ENCODE peak calls at places on chromosomes 13 and 19, in nine cellular contexts. Z is cardiac muscle cell, C is GM13977, I is ovary, E is MCF 10A, V is fibroblast of lung, Y is fibroblast of pulmonary artery, S is colonic mucosa, Q is fibroblast of the aortic adventitia. W is an unnamed sample.

GRCh38 chr19:3359850-3360493 is 6.4 kb upstream of the NFIC start:
- DNase-seq in Z (peak), C (peak), I (no peak), E (no peak), V (no peak), Y (no peak), S (no peak), Q (no peak), W (no peak)

GRCh38 chr19:40280608-40281221 is 4.4 kb downstream of the AKT2 start:
- DNase-seq in Z (no peak), C (no peak), I (no peak), E (no peak), V (no peak), Y (no peak), S (peak), Q (no peak), W (no peak)

GRCh38 chr13:32650705-32651311 is 64.6 kb downstream of the PDS5B start:
- DNase-seq in Z (peak), C (peak), I (no peak), E (peak), V (peak), Y (peak), S (peak), Q (peak), W (peak)

GRCh38 chr19:46015080-46015960 is 7.5 kb downstream of the PGLYRP1 start:
- DNase-seq in Z (peak), C (peak), I (peak), E (peak), V (peak), Y (peak), S (peak), Q (no peak), W (no peak)

GRCh38 chr19:28493881-28494280 is 719.1 kb downstream of the UQCRFS1 start:
- DNase-seq in Z (no peak), C (no peak), I (no peak), E (no peak), V (no peak), Y (no peak), S (no peak), Q (no peak), W (no peak)

GRCh38 chr13:112575680-112576079 is 12.3 kb downstream of the TUBGCP3 start:
- DNase-seq in Z (no peak), C (no peak), I (no peak), E (no peak), V (peak), Y (peak), S (no peak), Q (peak), W (peak)

GRCh38 chr19:45972944-45973525 is 630 bp downstream of the NOVA2 start:
- DNase-seq in Z (no peak), C (no peak), I (no peak), E (no peak), V (no peak), Y (no peak), S (no peak), Q (no peak), W (no peak)

GRCh38 chr19:16320987-16321386 is 3.6 kb upstream of the KLF2 start:
- DNase-seq in Z (no peak), C (no peak), I (no peak), E (no peak), V (no peak), Y (no peak), S (no peak), Q (no peak), W (no peak)

GRCh38 chr19:38304866-38305429 is 897 bp downstream of the C19orf33 start:
- DNase-seq in Z (peak), C (no peak), I (no peak), E (peak), V (no peak), Y (no peak), S (peak), Q (no peak), W (no peak)

GRCh38 chr19:367561-367960 is 23.0 kb upstream of the MIER2 start:
- DNase-seq in Z (no peak), C (no peak), I (no peak), E (no peak), V (no peak), Y (no peak), S (no peak), Q (no peak), W (no peak)

GRCh38 chr19:37074819-37075362 is 3.3 kb upstream of the ZNF420 start:
- DNase-seq in Z (no peak), C (no peak), I (no peak), E (no peak), V (no peak), Y (no peak), S (no peak), Q (peak), W (no peak)

GRCh38 chr13:78786399-78786879 is 127.5 kb upstream of the OBI1 start:
- DNase-seq in Z (no peak), C (no peak), I (no peak), E (no peak), V (no peak), Y (no peak), S (no peak), Q (no peak), W (no peak)

GRCh38 chr13:75763511-75763910 is 127.4 kb downstream of the LMO7 start:
- DNase-seq in Z (no peak), C (no peak), I (no peak), E (no peak), V (no peak), Y (no peak), S (no peak), Q (no peak), W (no peak)

GRCh38 chr19:2867025-2867991 is at the start of gene ZNF556:
- DNase-seq in Z (no peak), C (peak), I (peak), E (no peak), V (no peak), Y (no peak), S (no peak), Q (no peak), W (no peak)

GRCh38 chr19:48473161-48473966 is 4.2 kb downstream of the CYTH2 start:
- DNase-seq in Z (no peak), C (no peak), I (no peak), E (no peak), V (no peak), Y (no peak), S (no peak), Q (no peak), W (no peak)

GRCh38 chr13:32881074-32881791 is 135.0 kb upstream of the KL start:
- DNase-seq in Z (no peak), C (no peak), I (no peak), E (peak), V (peak), Y (peak), S (no peak), Q (peak), W (no peak)

GRCh38 chr13:19726611-19727010 is 56.1 kb downstream of the PSPC1 start:
- DNase-seq in Z (no peak), C (no peak), I (no peak), E (no peak), V (no peak), Y (peak), S (no peak), Q (peak), W (no peak)

GRCh38 chr13:112894423-112894672 is 74.7 kb upstream of the MCF2L start:
- DNase-seq in Z (no peak), C (no peak), I (no peak), E (no peak), V (no peak), Y (no peak), S (no peak), Q (no peak), W (no peak)

GRCh38 chr19:18274303-18274775 is at the start of gene IQCN:
- DNase-seq in Z (no peak), C (no peak), I (peak), E (peak), V (peak), Y (peak), S (peak), Q (peak), W (no peak)

GRCh38 chr19:47093841-47094240 is 19.7 kb downstream of the ZC3H4 start:
- DNase-seq in Z (peak), C (peak), I (no peak), E (no peak), V (no peak), Y (no peak), S (no peak), Q (no peak), W (no peak)

GRCh38 chr13:101785858-101786257 is 333.4 kb downstream of the ITGBL1 start:
- DNase-seq in Z (peak), C (no peak), I (no peak), E (peak), V (peak), Y (peak), S (no peak), Q (no peak), W (peak)

GRCh38 chr19:18743281-18743825 is 47.8 kb downstream of the COMP start:
- DNase-seq in Z (peak), C (no peak), I (peak), E (no peak), V (peak), Y (peak), S (peak), Q (peak), W (no peak)

GRCh38 chr13:47708386-47708785 is 292.7 kb downstream of the SUCLA2 start:
- DNase-seq in Z (no peak), C (no peak), I (no peak), E (peak), V (peak), Y (peak), S (no peak), Q (peak), W (no peak)

GRCh38 chr19:35704218-35704617 is at the start of gene ZBTB32:
- DNase-seq in Z (peak), C (peak), I (no peak), E (no peak), V (peak), Y (peak), S (peak), Q (peak), W (no peak)

GRCh38 chr19:47035127-47035494 is 13.3 kb downstream of the TMEM160 start:
- DNase-seq in Z (no peak), C (no peak), I (no peak), E (no peak), V (no peak), Y (no peak), S (peak), Q (no peak), W (no peak)

GRCh38 chr13:72346716-72347115 is 380.7 kb downstream of the MZT1 start:
- DNase-seq in Z (no peak), C (no peak), I (no peak), E (no peak), V (no peak), Y (no peak), S (no peak), Q (no peak), W (no peak)

GRCh38 chr13:72342364-72342763 is 385.1 kb downstream of the MZT1 start:
- DNase-seq in Z (no peak), C (no peak), I (no peak), E (no peak), V (no peak), Y (no peak), S (no peak), Q (no peak), W (no peak)

GRCh38 chr13:72341904-72342303 is 385.5 kb downstream of the MZT1 start:
- DNase-seq in Z (no peak), C (no peak), I (no peak), E (peak), V (no peak), Y (no peak), S (no peak), Q (no peak), W (no peak)
- TF ChIP-seq CTCF in Z (no peak), C (peak), I (no peak), E (no peak), V (no peak), Y (no peak), S (no peak), Q (no peak), W (no peak)

GRCh38 chr13:22175815-22176214 is 504.9 kb downstream of the FGF9 start:
- DNase-seq in Z (no peak), C (no peak), I (no peak), E (no peak), V (no peak), Y (no peak), S (no peak), Q (no peak), W (no peak)
- TF ChIP-seq CTCF in Z (no peak), C (no peak), I (no peak), E (no peak), V (no peak), Y (no peak), S (no peak), Q (no peak), W (no peak)

GRCh38 chr19:12141405-12141736 is 1.2 kb upstream of the ZNF20 start:
- DNase-seq in Z (no peak), C (no peak), I (no peak), E (no peak), V (no peak), Y (no peak), S (no peak), Q (no peak), W (no peak)
- TF ChIP-seq CTCF in Z (no peak), C (no peak), I (no peak), E (no peak), V (no peak), Y (no peak), S (no peak), Q (no peak), W (no peak)

GRCh38 chr13:107680115-107680514 is 535.2 kb downstream of the LIG4 start:
- DNase-seq in Z (no peak), C (no peak), I (no peak), E (peak), V (peak), Y (no peak), S (no peak), Q (no peak), W (no peak)
- TF ChIP-seq CTCF in Z (no peak), C (no peak), I (no peak), E (no peak), V (no peak), Y (no peak), S (no peak), Q (no peak), W (no peak)

GRCh38 chr13:97072297-97072696 is 78.0 kb upstream of the OXGR1 start:
- DNase-seq in Z (no peak), C (no peak), I (no peak), E (no peak), V (no peak), Y (no peak), S (no peak), Q (no peak), W (no peak)

GRCh38 chr13:97068146-97068545 is 73.9 kb upstream of the OXGR1 start:
- DNase-seq in Z (no peak), C (no peak), I (no peak), E (no peak), V (peak), Y (no peak), S (no peak), Q (no peak), W (no peak)

GRCh38 chr13:97068964-97069815 is 74.9 kb upstream of the OXGR1 start:
- DNase-seq in Z (no peak), C (no peak), I (no peak), E (no peak), V (no peak), Y (no peak), S (no peak), Q (no peak), W (no peak)

GRCh38 chr13:97067342-97067895 is 73.1 kb upstream of the OXGR1 start:
- DNase-seq in Z (no peak), C (no peak), I (no peak), E (no peak), V (peak), Y (peak), S (no peak), Q (no peak), W (no peak)
- TF ChIP-seq CTCF in Z (peak), C (no peak), I (no peak), E (no peak), V (no peak), Y (peak), S (no peak), Q (peak), W (no peak)

DNA sequence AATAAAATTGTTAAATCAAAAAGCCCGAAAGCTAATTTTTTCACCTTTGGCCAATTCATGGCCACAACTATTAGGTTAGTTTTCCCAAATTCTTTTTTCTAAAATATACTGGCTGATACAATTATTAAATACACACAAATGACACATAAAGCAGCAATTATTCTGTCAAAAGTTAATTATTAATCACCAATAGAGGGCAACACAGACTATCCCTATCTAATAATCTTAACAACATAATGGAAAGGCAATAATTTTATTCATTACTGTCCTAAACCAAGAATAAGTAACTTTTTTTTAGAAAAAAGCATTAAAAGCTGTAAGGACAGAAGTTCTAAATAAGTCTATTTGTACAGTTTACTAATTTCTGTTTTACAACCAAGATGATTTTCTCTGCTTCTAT is 51.7 kb downstream of the KATNAL1 start:
- DNase-seq in Z (no peak), C (no peak), I (no peak), E (no peak), V (peak), Y (peak), S (no peak), Q (peak), W (no peak)
- TF ChIP-seq CTCF in Z (no peak), C (no peak), I (no peak), E (peak), V (no peak), Y (no peak), S (no peak), Q (no peak), W (peak)

GRCh38 chr19:15123031-15123890 is 16.1 kb downstream of the SYDE1 start:
- DNase-seq in Z (no peak), C (no peak), I (no peak), E (no peak), V (no peak), Y (no peak), S (no peak), Q (no peak), W (no peak)

GRCh38 chr19:15122331-15123030 is 15.3 kb downstream of the SYDE1 start:
- DNase-seq in Z (no peak), C (no peak), I (no peak), E (no peak), V (no peak), Y (no peak), S (no peak), Q (no peak), W (no peak)

GRCh38 chr19:15118248-15118647 is 11.0 kb downstream of the SYDE1 start:
- DNase-seq in Z (no peak), C (no peak), I (no peak), E (no peak), V (no peak), Y (no peak), S (no peak), Q (no peak), W (no peak)

GRCh38 chr19:15118789-15119494 is 11.7 kb downstream of the SYDE1 start:
- DNase-seq in Z (no peak), C (no peak), I (no peak), E (no peak), V (no peak), Y (no peak), S (no peak), Q (no peak), W (no peak)

DNA sequence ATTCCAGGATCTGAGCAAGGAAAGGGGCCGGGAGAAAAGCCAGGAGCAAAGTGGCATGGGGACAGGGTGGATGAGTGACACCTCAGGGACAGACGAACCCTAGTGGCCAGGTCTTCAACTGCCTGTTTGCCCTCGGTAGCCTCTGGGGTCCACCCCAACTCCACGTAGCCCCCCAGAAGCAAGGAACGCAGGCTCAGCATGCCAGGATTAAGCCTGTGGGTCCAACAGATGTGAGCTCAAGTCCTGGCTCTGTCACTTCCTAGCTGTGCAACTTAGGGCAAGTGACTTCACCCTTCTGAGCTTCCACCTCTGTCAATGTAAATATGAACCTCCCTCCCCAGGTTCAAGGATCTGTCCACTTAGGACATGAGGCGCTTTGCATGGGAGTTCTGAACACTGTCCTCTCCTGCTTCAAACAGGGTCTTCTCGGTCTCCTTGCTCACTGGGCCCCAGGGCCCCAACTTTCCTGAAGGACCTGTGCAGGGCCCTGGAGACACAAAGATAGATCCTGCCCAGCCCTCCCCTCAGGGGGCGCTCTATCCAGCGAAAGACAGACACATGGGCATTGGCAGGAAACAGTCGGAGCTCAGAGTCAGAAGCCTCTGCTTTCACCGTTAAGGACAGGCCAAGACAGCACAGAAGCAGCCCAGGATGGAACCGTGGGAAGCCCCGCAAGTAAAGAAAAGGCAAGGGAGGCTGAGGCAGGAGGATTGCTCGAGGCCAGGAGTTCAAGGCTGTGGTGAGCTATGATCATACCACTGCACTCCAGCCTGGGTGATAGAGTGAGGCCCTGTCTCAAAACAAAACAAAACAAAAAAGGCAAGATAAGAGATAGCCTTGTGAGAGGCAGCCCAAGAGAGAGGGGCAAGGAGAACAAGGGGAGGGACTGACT is 13.2 kb downstream of the SYDE1 start:
- DNase-seq in Z (no peak), C (no peak), I (no peak), E (no peak), V (no peak), Y (no peak), S (no peak), Q (no peak), W (no peak)
- TF ChIP-seq CTCF in Z (peak), C (no peak), I (no peak), E (no peak), V (no peak), Y (no peak), S (no peak), Q (no peak), W (no peak)

GRCh38 chr19:42115705-42116104 is 16.5 kb downstream of the POU2F2 start:
- DNase-seq in Z (no peak), C (no peak), I (no peak), E (no peak), V (no peak), Y (no peak), S (no peak), Q (no peak), W (no peak)

GRCh38 chr19:42115219-42115618 is 17.0 kb downstream of the POU2F2 start:
- DNase-seq in Z (peak), C (no peak), I (no peak), E (no peak), V (peak), Y (peak), S (no peak), Q (peak), W (no peak)

GRCh38 chr19:42111811-42112210 is 20.4 kb downstream of the POU2F2 start:
- DNase-seq in Z (no peak), C (no peak), I (no peak), E (peak), V (no peak), Y (no peak), S (no peak), Q (peak), W (no peak)

GRCh38 chr19:42114412-42114811 is 17.8 kb downstream of the POU2F2 start:
- DNase-seq in Z (no peak), C (peak), I (no peak), E (no peak), V (no peak), Y (no peak), S (no peak), Q (no peak), W (no peak)

DNA sequence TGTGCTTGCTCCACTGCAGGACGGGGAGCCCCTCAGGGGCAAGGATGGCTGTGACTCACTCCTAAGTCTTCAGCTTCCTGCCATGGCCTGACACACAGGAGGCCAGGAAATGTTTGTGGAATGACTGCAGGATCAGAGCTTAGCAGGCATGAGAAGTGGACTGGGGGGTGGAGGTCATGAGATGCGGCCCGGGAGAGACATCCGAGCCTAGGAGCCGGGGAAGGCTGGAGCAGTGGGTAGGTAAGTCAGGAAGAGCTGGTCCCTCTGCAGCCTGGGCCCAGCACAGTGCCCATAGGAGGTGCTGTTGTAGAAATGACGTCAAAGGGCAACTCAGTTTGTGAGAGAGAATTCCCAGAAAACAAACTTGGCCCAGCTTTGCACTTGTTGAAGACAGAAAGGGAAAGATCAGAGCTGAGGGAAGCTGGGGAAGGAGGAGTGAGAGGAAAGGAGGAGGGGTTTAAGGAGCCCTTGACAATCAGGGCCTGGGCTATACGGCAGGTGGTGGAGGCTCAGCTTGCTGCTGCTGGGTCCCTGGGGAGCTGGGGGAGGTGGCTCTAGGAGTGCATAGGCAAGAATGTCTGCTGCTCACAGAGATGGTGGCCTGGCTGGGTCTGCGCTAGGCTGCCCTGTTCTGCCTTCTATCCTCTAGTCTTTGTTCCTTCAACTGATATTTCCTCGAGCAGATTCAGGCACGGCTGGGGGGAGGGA is 18.5 kb downstream of the POU2F2 start:
- DNase-seq in Z (no peak), C (peak), I (no peak), E (peak), V (peak), Y (peak), S (no peak), Q (peak), W (peak)
- TF ChIP-seq CTCF in Z (peak), C (peak), I (no peak), E (peak), V (peak), Y (peak), S (no peak), Q (no peak), W (peak)

W was measured in AG09319.